ENCODE peak calls at places on chromosomes 12 and 14, in seven cellular contexts. M is adrenal gland, H is left ventricle myocardium inferior, J is lung, K is tibial nerve, T is foreskin keratinocyte, V is A549. A is an unnamed sample.

GRCh38 chr12:48203192-48203591 is at the start of gene OR10AD1:
- DNase-seq in M (no peak), H (no peak), J (no peak), K (no peak), T (no peak), V (no peak), A (no peak)

GRCh38 chr12:122090759-122091535 is 12.4 kb downstream of the MLXIP start:
- DNase-seq in M (no peak), H (no peak), J (no peak), K (no peak), T (no peak), V (peak; percentile 86), A (no peak)

GRCh38 chr12:26195250-26195640 is at the start of gene SSPN:
- DNase-seq in M (peak; percentile 79), H (peak; percentile 73), J (peak; percentile 74), K (peak; percentile 37), T (peak; percentile 18), V (peak; percentile 33), A (no peak)

GRCh38 chr12:2490746-2491145 is 304.0 kb upstream of the FKBP4 start:
- DNase-seq in M (no peak), H (no peak), J (no peak), K (no peak), T (no peak), V (no peak), A (no peak)

GRCh38 chr12:48930475-48930874 is 5.2 kb upstream of the FKBP11 start:
- DNase-seq in M (no peak), H (no peak), J (no peak), K (no peak), T (no peak), V (no peak), A (no peak)

GRCh38 chr12:48803693-48804092 is 14.6 kb upstream of the CACNB3 start:
- DNase-seq in M (no peak), H (no peak), J (no peak), K (no peak), T (no peak), V (no peak), A (no peak)

GRCh38 chr12:18895946-18896345 is 158.0 kb downstream of the CAPZA3 start:
- DNase-seq in M (no peak), H (peak; percentile 77), J (no peak), K (no peak), T (no peak), V (no peak), A (no peak)

GRCh38 chr14:70622111-70622712 is 19.5 kb upstream of the TTC9 start:
- DNase-seq in M (no peak), H (no peak), J (no peak), K (no peak), T (peak; percentile 47), V (peak; percentile 58), A (no peak)

GRCh38 chr12:24595652-24596235 is 353.2 kb downstream of the BCAT1 start:
- DNase-seq in M (no peak), H (no peak), J (no peak), K (no peak), T (no peak), V (peak; percentile 9), A (no peak)

GRCh38 chr12:59182191-59182590 is 261.9 kb upstream of the LRIG3 start:
- DNase-seq in M (no peak), H (no peak), J (no peak), K (no peak), T (no peak), V (no peak), A (no peak)

GRCh38 chr14:104893435-104894207 is 28.6 kb downstream of the CEP170B start:
- DNase-seq in M (no peak), H (peak; percentile 14), J (no peak), K (no peak), T (no peak), V (no peak), A (no peak)

GRCh38 chr12:46590991-46591703 is 218.6 kb upstream of the SLC38A2 start:
- DNase-seq in M (no peak), H (no peak), J (no peak), K (no peak), T (no peak), V (no peak), A (no peak)

GRCh38 chr12:12534975-12535374 is 27.7 kb downstream of the DUSP16 start:
- DNase-seq in M (no peak), H (peak; percentile 28), J (no peak), K (no peak), T (no peak), V (no peak), A (no peak)

GRCh38 chr14:68475802-68476201 is 317.1 kb downstream of the ZFP36L1 start:
- DNase-seq in M (no peak), H (no peak), J (no peak), K (no peak), T (no peak), V (no peak), A (no peak)

GRCh38 chr14:68476212-68476964 is 316.5 kb downstream of the ZFP36L1 start:
- DNase-seq in M (peak; percentile 79), H (peak; percentile 42), J (no peak), K (peak; percentile 39), T (peak; percentile 94), V (peak; percentile 51), A (no peak)

GRCh38 chr14:68474741-68475140 is 318.1 kb downstream of the ZFP36L1 start:
- DNase-seq in M (no peak), H (no peak), J (no peak), K (no peak), T (no peak), V (no peak), A (no peak)

GRCh38 chr14:68479247-68479646 is 313.6 kb downstream of the ZFP36L1 start:
- DNase-seq in M (no peak), H (no peak), J (no peak), K (no peak), T (peak; percentile 73), V (no peak), A (no peak)

DNA sequence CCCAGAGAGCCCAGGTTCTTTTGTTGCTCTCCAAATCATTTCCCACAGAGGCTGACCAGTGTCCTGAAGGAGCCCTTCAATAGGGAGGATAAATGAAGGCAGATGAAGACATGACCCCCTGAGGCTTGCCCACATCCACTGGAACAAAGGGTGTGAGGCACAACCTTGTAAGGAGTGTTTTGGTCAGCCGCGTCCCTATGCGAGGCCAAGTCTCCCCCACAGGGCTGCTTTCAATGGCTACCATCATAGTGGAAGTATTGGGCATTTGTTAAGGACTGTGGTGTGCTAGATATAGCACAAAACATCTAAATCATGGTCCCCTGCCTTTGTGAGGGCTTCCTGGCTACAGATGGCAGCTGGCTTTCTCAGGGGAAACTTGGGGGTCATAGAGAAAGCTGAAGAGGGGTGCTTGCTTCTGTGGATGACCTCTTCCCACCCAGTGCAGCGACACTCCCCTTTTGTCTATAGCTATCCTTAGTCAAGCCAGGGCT is 315.9 kb downstream of the ZFP36L1 start:
- DNase-seq in M (no peak), H (no peak), J (no peak), K (no peak), T (no peak), V (no peak), A (no peak)
- H3K27ac ChIP-seq in M (peak overlapping the region; percentile 76), H (peak overlapping the region; percentile 73), J (peak overlapping the region; percentile 35), K (peak overlapping the region; percentile 80), T (peak overlapping the region; percentile 79), V (peak overlapping the region; percentile 83), A (peak overlapping the region; percentile 14)

GRCh38 chr14:90341784-90342183 is 10.0 kb upstream of the NRDE2 start:
- DNase-seq in M (no peak), H (no peak), J (no peak), K (no peak), T (no peak), V (no peak), A (no peak)

GRCh38 chr14:90348270-90348669 is 16.5 kb upstream of the NRDE2 start:
- DNase-seq in M (no peak), H (no peak), J (no peak), K (no peak), T (no peak), V (no peak), A (no peak)

GRCh38 chr14:90344285-90344684 is 12.5 kb upstream of the NRDE2 start:
- DNase-seq in M (no peak), H (no peak), J (no peak), K (no peak), T (no peak), V (no peak), A (no peak)

GRCh38 chr14:90342327-90342726 is 10.6 kb upstream of the NRDE2 start:
- DNase-seq in M (no peak), H (no peak), J (no peak), K (no peak), T (no peak), V (no peak), A (no peak)

DNA sequence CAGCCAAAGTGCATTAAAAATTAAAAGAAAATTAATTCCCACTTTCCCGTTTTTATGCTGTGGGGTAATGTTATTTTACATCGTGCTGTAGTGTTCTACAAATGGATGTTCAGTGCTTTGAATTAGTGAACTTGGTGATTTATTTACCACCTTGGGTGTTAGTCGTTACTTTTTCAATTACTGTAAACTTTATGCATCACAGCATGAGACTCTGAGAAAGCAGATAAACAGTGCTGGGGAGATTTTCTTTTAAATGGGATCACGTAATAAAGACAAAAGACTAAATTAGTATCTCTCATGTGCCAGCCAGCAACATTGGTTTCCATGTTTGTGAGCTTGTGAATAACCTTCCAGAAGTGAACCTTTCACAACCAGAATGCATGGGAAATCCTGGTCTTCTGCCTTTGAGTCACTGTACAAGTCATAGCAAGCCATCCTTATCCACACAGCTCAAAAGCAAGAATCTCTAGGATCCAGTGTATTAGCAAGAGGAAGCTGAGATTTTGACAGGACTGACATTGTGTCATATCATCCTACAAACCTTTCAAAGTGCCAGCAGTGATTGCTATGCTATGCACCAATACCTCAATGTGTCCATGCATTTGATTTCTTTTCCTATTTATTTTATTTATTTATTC is 13.3 kb upstream of the NRDE2 start:
- DNase-seq in M (no peak), H (no peak), J (no peak), K (no peak), T (peak; percentile 90), V (no peak), A (no peak)
- H3K27ac ChIP-seq in M (no peak overlapping the region), H (no peak overlapping the region), J (no peak overlapping the region), K (no peak overlapping the region), T (no peak overlapping the region), V (no peak overlapping the region), A (no peak overlapping the region)

GRCh38 chr14:65179918-65180724 is 77.8 kb upstream of the MAX start:
- DNase-seq in M (peak; percentile 94), H (peak; percentile 32), J (no peak), K (no peak), T (peak; percentile 97), V (peak; percentile 73), A (no peak)
- H3K27ac ChIP-seq in M (peak overlapping the region; percentile 86), H (peak overlapping the region; percentile 27), J (no peak overlapping the region), K (no peak overlapping the region), T (peak overlapping the region; percentile 87), V (peak overlapping the region; percentile 76), A (no peak overlapping the region)

GRCh38 chr12:93766802-93767523 is 89.8 kb downstream of the CRADD start:
- DNase-seq in M (peak; percentile 57), H (no peak), J (no peak), K (no peak), T (peak; percentile 66), V (peak; percentile 66), A (no peak)

GRCh38 chr12:93767524-93767863 is 90.3 kb downstream of the CRADD start:
- DNase-seq in M (no peak), H (no peak), J (no peak), K (no peak), T (no peak), V (no peak), A (no peak)

GRCh38 chr12:93763746-93764147 is 86.6 kb downstream of the CRADD start:
- DNase-seq in M (no peak), H (no peak), J (no peak), K (no peak), T (no peak), V (peak; percentile 41), A (no peak)

GRCh38 chr12:93762912-93763311 is 85.7 kb downstream of the CRADD start:
- DNase-seq in M (no peak), H (no peak), J (no peak), K (no peak), T (no peak), V (no peak), A (no peak)

GRCh38 chr12:93766371-93766770 is 89.2 kb downstream of the CRADD start:
- DNase-seq in M (no peak), H (no peak), J (no peak), K (no peak), T (no peak), V (no peak), A (no peak)
- H3K27ac ChIP-seq in M (peak overlapping the region; percentile 51), H (peak overlapping the region; percentile 77), J (peak overlapping the region; percentile 61), K (peak overlapping the region; percentile 70), T (no peak overlapping the region), V (peak overlapping the region; percentile 37), A (no peak overlapping the region)